ENCODE peak calls at places on chromosomes 6 and 20, in eight cellular contexts. S, H, M, G, J, B, R and C are unnamed samples.

GRCh38 chr6:119533603-119534279 is 184.2 kb upstream of the MAN1A1 start:
- DNase-seq in S (no peak), H (no peak), M (peak), G (no peak), J (peak), B (no peak), R (no peak), C (no peak)

GRCh38 chr20:11101696-11102095 is 427.9 kb upstream of the JAG1 start:
- DNase-seq in S (no peak), H (no peak), M (no peak), G (no peak), J (no peak), B (no peak), R (no peak), C (no peak)

GRCh38 chr20:2914160-2914559 is 40.9 kb downstream of the PTPRA start:
- DNase-seq in S (no peak), H (no peak), M (no peak), G (no peak), J (no peak), B (no peak), R (no peak), C (no peak)

GRCh38 chr6:159679091-159680077 is 13.7 kb downstream of the SOD2 start:
- DNase-seq in S (no peak), H (no peak), M (no peak), G (no peak), J (peak), B (no peak), R (no peak), C (no peak)

GRCh38 chr20:33518071-33518470 is 28.2 kb downstream of the CBFA2T2 start:
- DNase-seq in S (no peak), H (no peak), M (peak), G (no peak), J (peak), B (no peak), R (no peak), C (no peak)

GRCh38 chr6:139605350-139605749 is 230.9 kb upstream of the CITED2 start:
- DNase-seq in S (no peak), H (no peak), M (peak), G (no peak), J (peak), B (no peak), R (no peak), C (no peak)

GRCh38 chr20:20215976-20216727 is 151.8 kb upstream of the INSM1 start:
- DNase-seq in S (peak), H (no peak), M (no peak), G (no peak), J (no peak), B (peak), R (no peak), C (no peak)

GRCh38 chr20:6566821-6567220 is 200.7 kb upstream of the BMP2 start:
- DNase-seq in S (no peak), H (no peak), M (peak), G (no peak), J (peak), B (no peak), R (no peak), C (no peak)

GRCh38 chr6:167684276-167685104 is 142.2 kb upstream of the AFDN start:
- DNase-seq in S (no peak), H (no peak), M (no peak), G (peak), J (no peak), B (no peak), R (no peak), C (no peak)

GRCh38 chr6:167311286-167311685 is 13.6 kb upstream of the TTLL2 start:
- DNase-seq in S (no peak), H (no peak), M (no peak), G (no peak), J (no peak), B (no peak), R (no peak), C (no peak)

GRCh38 chr20:44761423-44761822 is 15.8 kb downstream of the KCNK15 start:
- DNase-seq in S (no peak), H (no peak), M (no peak), G (no peak), J (no peak), B (no peak), R (no peak), C (no peak)

GRCh38 chr6:26122402-26122792 is 35.2 kb downstream of the HFE start:
- DNase-seq in S (no peak), H (no peak), M (peak), G (no peak), J (no peak), B (no peak), R (no peak), C (peak)

GRCh38 chr6:3389390-3390167 is 67.3 kb downstream of the SLC22A23 start:
- DNase-seq in S (no peak), H (no peak), M (peak), G (no peak), J (peak), B (no peak), R (no peak), C (no peak)

GRCh38 chr6:151196571-151196970 is 43.2 kb upstream of the AKAP12 start:
- DNase-seq in S (peak), H (no peak), M (no peak), G (peak), J (peak), B (no peak), R (no peak), C (no peak)

GRCh38 chr6:87916446-87916845 is 131.2 kb upstream of the SPACA1 start:
- DNase-seq in S (no peak), H (no peak), M (no peak), G (no peak), J (no peak), B (no peak), R (no peak), C (no peak)

GRCh38 chr6:53294611-53295010 is 54.1 kb downstream of the ELOVL5 start:
- DNase-seq in S (no peak), H (no peak), M (no peak), G (no peak), J (no peak), B (no peak), R (no peak), C (no peak)

GRCh38 chr20:9458075-9458818 is 56.1 kb upstream of the LAMP5 start:
- DNase-seq in S (no peak), H (no peak), M (no peak), G (peak), J (peak), B (no peak), R (no peak), C (no peak)

GRCh38 chr20:47319517-47320252 is 36.8 kb downstream of the ZMYND8 start:
- DNase-seq in S (peak), H (no peak), M (peak), G (peak), J (peak), B (no peak), R (peak), C (peak)

GRCh38 chr6:106939208-106939607 is 35.3 kb downstream of the CD24 start:
- DNase-seq in S (no peak), H (no peak), M (no peak), G (no peak), J (no peak), B (no peak), R (no peak), C (no peak)

GRCh38 chr6:127963495-127963894 is 62.6 kb upstream of the THEMIS start:
- DNase-seq in S (no peak), H (no peak), M (no peak), G (no peak), J (no peak), B (no peak), R (no peak), C (no peak)

GRCh38 chr20:50120935-50121693 is 8.2 kb upstream of the UBE2V1 start:
- DNase-seq in S (peak), H (no peak), M (no peak), G (peak), J (peak), B (peak), R (peak), C (peak)

GRCh38 chr20:22686097-22686496 is 101.7 kb upstream of the FOXA2 start:
- DNase-seq in S (peak), H (no peak), M (peak), G (peak), J (peak), B (no peak), R (peak), C (no peak)

DNA sequence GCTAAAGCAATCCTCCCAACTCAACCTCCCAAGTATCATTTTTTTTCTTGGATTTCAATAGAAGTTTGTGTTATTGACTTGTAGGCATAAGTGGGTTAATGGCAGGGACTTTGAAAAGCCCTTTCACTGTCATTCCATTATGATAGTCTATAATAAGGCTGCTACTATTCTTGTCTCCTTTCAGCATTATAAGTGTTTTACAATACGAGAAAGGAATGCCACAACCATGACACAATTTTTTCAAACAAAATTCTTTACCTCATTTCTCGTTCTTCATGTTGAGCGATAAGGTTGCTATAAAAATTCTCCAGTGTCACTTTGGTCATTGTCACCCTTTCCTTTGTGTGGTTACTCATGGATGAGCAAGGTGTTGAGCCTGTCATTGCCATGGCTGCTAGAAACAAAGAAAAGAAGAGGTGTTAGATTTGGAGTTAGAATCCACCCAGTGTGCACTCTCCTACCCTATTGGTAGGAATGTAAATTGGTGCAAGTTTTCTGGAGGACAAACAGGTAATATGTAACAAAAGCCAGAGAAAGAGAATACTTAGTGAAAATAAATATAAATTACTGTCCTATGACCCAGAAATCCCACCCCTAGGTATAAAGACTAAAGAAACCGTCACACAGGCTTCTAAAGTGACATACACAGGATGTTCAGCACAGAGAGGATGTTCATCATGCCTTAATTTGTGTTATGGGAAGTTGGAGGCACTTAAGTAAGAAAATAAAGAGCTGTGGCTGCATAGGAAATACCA is 7.3 kb downstream of the STK38 start:
- DNase-seq in S (no peak), H (no peak), M (no peak), G (no peak), J (no peak), B (no peak), R (no peak), C (no peak)
- TF ChIP-seq CTCF in S (peak), H (no peak), M (no peak), G (no peak), J (peak), B (no peak), R (no peak), C (no peak)

GRCh38 chr6:83539678-83540077 is 27.3 kb downstream of the PRSS35 start:
- DNase-seq in S (no peak), H (no peak), M (no peak), G (no peak), J (no peak), B (no peak), R (no peak), C (no peak)

GRCh38 chr6:83536647-83537589 is 24.6 kb downstream of the PRSS35 start:
- DNase-seq in S (no peak), H (no peak), M (no peak), G (no peak), J (no peak), B (no peak), R (no peak), C (no peak)

DNA sequence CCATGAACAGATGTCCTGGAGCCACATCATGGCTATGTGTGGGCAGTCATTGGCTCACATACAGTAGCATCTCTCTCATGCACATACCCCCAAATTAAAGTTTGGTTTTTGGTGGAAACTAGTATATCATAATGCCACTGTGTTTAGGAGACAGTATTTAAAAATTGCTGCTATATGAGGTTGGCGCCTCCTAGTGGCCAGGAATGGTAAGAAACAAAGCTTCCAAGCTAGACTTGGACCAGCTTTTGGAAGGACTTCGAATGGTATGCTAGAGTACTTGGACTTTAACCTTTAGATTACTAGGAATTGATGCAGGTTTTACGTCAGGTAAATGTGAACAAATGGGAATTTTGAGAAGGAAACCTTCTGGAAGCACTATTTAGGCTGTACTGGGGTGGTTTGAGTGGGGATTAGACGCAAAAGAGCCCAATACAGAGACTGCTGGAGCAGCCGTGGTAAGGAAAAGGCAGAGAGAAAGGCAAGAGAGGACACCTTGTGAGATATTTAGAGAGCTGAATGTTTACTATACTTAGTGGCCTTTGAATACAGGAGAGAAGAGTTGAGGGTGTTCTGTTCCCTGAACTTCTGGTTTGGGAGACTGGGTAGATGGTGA is 23.8 kb downstream of the PRSS35 start:
- DNase-seq in S (no peak), H (no peak), M (peak), G (peak), J (peak), B (peak), R (no peak), C (no peak)
- H3K4me3 ChIP-seq in S (no peak), H (no peak), M (no peak), G (no peak), J (no peak), B (no peak), R (no peak), C (no peak)

GRCh38 chr6:18121580-18122127 is 823 bp downstream of the NHLRC1 start:
- DNase-seq in S (no peak), H (no peak), M (no peak), G (no peak), J (no peak), B (no peak), R (peak), C (no peak)
- TF ChIP-seq CTCF in S (no peak), H (no peak), M (no peak), G (no peak), J (no peak), B (no peak), R (no peak), C (no peak)

GRCh38 chr20:31862506-31862905 is 7.8 kb downstream of the DUSP15 start:
- DNase-seq in S (no peak), H (no peak), M (no peak), G (no peak), J (no peak), B (no peak), R (no peak), C (no peak)
- H3K4me3 ChIP-seq in S (no peak), H (no peak), M (no peak), G (no peak), J (no peak), B (no peak), R (no peak), C (no peak)

GRCh38 chr6:524803-525202 is 132.1 kb downstream of the HUS1B start:
- DNase-seq in S (no peak), H (no peak), M (no peak), G (no peak), J (no peak), B (peak), R (no peak), C (no peak)
- TF ChIP-seq CTCF in S (no peak), H (no peak), M (no peak), G (no peak), J (no peak), B (no peak), R (no peak), C (no peak)

GRCh38 chr20:59222239-59222981 is 58.8 kb downstream of the ZNF831 start:
- DNase-seq in S (peak), H (no peak), M (peak), G (peak), J (peak), B (peak), R (peak), C (peak)
- H3K4me3 ChIP-seq in S (peak), H (peak), M (peak), G (peak), J (peak), B (peak), R (peak), C (peak)